ENCODE peak calls at places on chromosomes 11 and 22, in nine cellular contexts. I, G, W, V, O, R, B, S and K are unnamed samples.

GRCh38 chr22:27201741-27202140 is 544.4 kb downstream of the MIAT start:
- DNase-seq in S (no peak), V (no peak), B (no peak), G (no peak), I (no peak), W (no peak), R (no peak), O (no peak), K (no peak)

GRCh38 chr22:44668190-44668885 is 33.7 kb upstream of the PRR5 start:
- DNase-seq in B (no peak), W (no peak), S (no peak), V (no peak), G (no peak), R (peak), O (no peak), I (peak), K (no peak)

GRCh38 chr11:35826949-35827348 is 116.9 kb upstream of the LDLRAD3 start:
- DNase-seq in W (no peak), I (no peak), G (no peak), V (no peak), R (no peak), B (no peak), O (no peak), S (no peak), K (no peak)

GRCh38 chr11:122099345-122100045 is 16.5 kb downstream of the BLID start:
- DNase-seq in O (no peak), R (no peak), B (peak), V (no peak), I (no peak), S (no peak), G (no peak), W (no peak), K (no peak)

GRCh38 chr11:102306817-102307814 is 10.2 kb upstream of the BIRC3 start:
- DNase-seq in V (no peak), I (peak), G (no peak), W (no peak), O (peak), B (no peak), R (no peak), S (no peak), K (no peak)

GRCh38 chr11:124934862-124935547 is 842 bp downstream of the HEPACAM start:
- DNase-seq in W (no peak), O (no peak), R (no peak), G (no peak), I (no peak), S (no peak), V (peak), B (peak), K (no peak)

GRCh38 chr11:115550291-115551059 is 46.3 kb upstream of the CADM1 start:
- DNase-seq in R (no peak), I (no peak), O (no peak), G (no peak), W (no peak), S (no peak), V (no peak), B (no peak), K (no peak)

GRCh38 chr11:65851083-65851579 is 6.8 kb downstream of the CFL1 start:
- DNase-seq in V (peak), B (no peak), O (peak), R (no peak), G (no peak), I (no peak), W (no peak), S (no peak), K (no peak)

GRCh38 chr11:45079943-45080719 is 66.3 kb upstream of the PRDM11 start:
- DNase-seq in O (peak), B (no peak), R (peak), G (no peak), S (peak), V (no peak), I (peak), W (no peak), K (no peak)

GRCh38 chr11:68019486-68019885 is 9.4 kb downstream of the ALDH3B1 start:
- DNase-seq in S (no peak), V (no peak), O (no peak), G (no peak), B (no peak), R (no peak), I (no peak), W (no peak), K (no peak)

GRCh38 chr11:118605116-118605867 is 2.1 kb upstream of the PHLDB1 start:
- DNase-seq in O (peak), V (no peak), W (no peak), R (no peak), B (no peak), S (peak), I (no peak), G (peak), K (no peak)

GRCh38 chr11:133157180-133157579 is 375.1 kb downstream of the OPCML start:
- DNase-seq in R (no peak), W (no peak), B (no peak), G (no peak), O (no peak), I (no peak), S (no peak), V (no peak), K (no peak)

GRCh38 chr11:125515102-125515439 is 19.0 kb upstream of the FEZ1 start:
- DNase-seq in B (no peak), V (no peak), G (no peak), I (no peak), W (no peak), R (no peak), S (no peak), O (no peak), K (no peak)

GRCh38 chr22:47606426-47606825 is 844.0 kb downstream of the TBC1D22A start:
- DNase-seq in V (no peak), R (no peak), O (no peak), G (no peak), B (no peak), S (no peak), W (no peak), I (no peak), K (no peak)

GRCh38 chr22:43811777-43812148 is 342 bp downstream of the EFCAB6 start:
- DNase-seq in I (no peak), W (no peak), O (no peak), G (no peak), S (no peak), V (peak), R (no peak), B (peak), K (no peak)

GRCh38 chr11:107092667-107093066 is 74.4 kb upstream of the GUCY1A2 start:
- DNase-seq in G (no peak), I (no peak), O (no peak), R (no peak), S (no peak), B (no peak), V (no peak), W (no peak), K (no peak)

GRCh38 chr11:78451371-78452150 is 33.9 kb upstream of the GAB2 start:
- DNase-seq in R (no peak), O (no peak), S (no peak), G (no peak), I (no peak), B (no peak), V (no peak), W (no peak), K (no peak)

GRCh38 chr22:19631899-19632670 is 82.2 kb upstream of the SEPTIN5 start:
- DNase-seq in B (no peak), R (no peak), S (no peak), W (no peak), I (no peak), G (no peak), O (peak), V (peak), K (no peak)

GRCh38 chr22:23203452-23204124 is 23.3 kb downstream of the BCR start:
- DNase-seq in G (no peak), B (no peak), R (no peak), O (no peak), I (no peak), V (no peak), W (no peak), S (no peak), K (no peak)

GRCh38 chr11:10526974-10527918 is 13.7 kb downstream of the RNF141 start:
- DNase-seq in O (no peak), G (no peak), I (no peak), R (no peak), S (no peak), B (peak), W (no peak), V (peak), K (peak)

GRCh38 chr11:87832216-87832615 is 343.0 kb downstream of the RAB38 start:
- DNase-seq in R (no peak), W (no peak), V (peak), O (no peak), I (no peak), B (no peak), G (no peak), S (no peak), K (no peak)

GRCh38 chr11:128157423-128158298 is 429.7 kb downstream of the ETS1 start:
- DNase-seq in I (peak), S (no peak), V (peak), O (peak), W (no peak), R (no peak), G (peak), B (peak), K (no peak)

GRCh38 chr11:129191649-129192048 is 476 bp downstream of the ARHGAP32 start:
- DNase-seq in I (no peak), S (no peak), V (peak), W (no peak), G (no peak), R (no peak), O (no peak), B (peak), K (peak)

GRCh38 chr11:39992550-39992949 is 1466.9 kb downstream of the LRRC4C start:
- DNase-seq in R (no peak), I (no peak), V (no peak), W (no peak), B (no peak), G (no peak), S (no peak), O (no peak), K (no peak)

GRCh38 chr22:48887394-48888332 is 940.0 kb downstream of the BRD1 start:
- DNase-seq in B (no peak), R (no peak), O (no peak), V (no peak), W (no peak), I (no peak), S (no peak), G (no peak), K (no peak)

GRCh38 chr11:44988981-44989635 is 38.4 kb upstream of the TP53I11 start:
- DNase-seq in W (no peak), O (no peak), I (no peak), B (no peak), V (no peak), G (no peak), S (peak), R (no peak), K (no peak)

GRCh38 chr11:61390161-61390560 is 2.2 kb upstream of the TMEM216 start:
- DNase-seq in V (no peak), B (no peak), S (no peak), I (no peak), O (peak), G (no peak), W (no peak), R (no peak), K (no peak)

GRCh38 chr11:13297917-13298356 is 20.3 kb downstream of the BMAL1 start:
- DNase-seq in V (no peak), B (no peak), R (no peak), I (no peak), G (no peak), S (no peak), O (peak), W (no peak), K (no peak)

GRCh38 chr11:24375896-24376295 is 121.0 kb upstream of the LUZP2 start:
- DNase-seq in B (no peak), O (no peak), R (no peak), I (no peak), G (no peak), W (no peak), S (no peak), V (no peak), K (no peak)

GRCh38 chr11:8080674-8081590 is at the start of gene TUB:
- DNase-seq in S (peak), I (no peak), O (no peak), V (no peak), B (no peak), R (no peak), W (no peak), G (peak), K (no peak)

GRCh38 chr11:106668147-106668546 is 350.1 kb downstream of the GUCY1A2 start:
- DNase-seq in R (no peak), O (no peak), W (no peak), B (peak), S (no peak), G (no peak), I (no peak), V (peak), K (no peak)

GRCh38 chr11:122516686-122517085 is 138.8 kb upstream of the UBASH3B start:
- DNase-seq in R (no peak), V (no peak), O (no peak), I (no peak), G (no peak), W (no peak), B (no peak), S (no peak), K (no peak)

GRCh38 chr11:61472868-61473267 is 35.7 kb upstream of the LRRC10B start:
- DNase-seq in W (no peak), S (no peak), I (no peak), V (no peak), R (no peak), G (peak), O (no peak), B (no peak), K (no peak)

GRCh38 chr11:20597924-20598484 is 1.4 kb upstream of the SLC6A5 start:
- DNase-seq in B (no peak), O (no peak), V (no peak), S (no peak), I (no peak), G (no peak), R (no peak), W (no peak), K (no peak)

GRCh38 chr11:118635237-118635591 is 27.8 kb downstream of the PHLDB1 start:
- DNase-seq in I (no peak), G (no peak), W (no peak), R (no peak), B (no peak), V (no peak), O (no peak), S (no peak), K (no peak)

GRCh38 chr22:37289156-37289735 is 6.9 kb downstream of the CYTH4 start:
- DNase-seq in I (no peak), W (no peak), S (no peak), R (no peak), V (no peak), O (no peak), B (no peak), G (no peak), K (no peak)

GRCh38 chr11:2582436-2582931 is 117.3 kb downstream of the KCNQ1OT1 start:
- DNase-seq in B (no peak), R (peak), I (no peak), O (no peak), S (peak), V (no peak), G (no peak), W (no peak), K (no peak)

GRCh38 chr11:107562647-107563208 is 2.8 kb downstream of the ALKBH8 start:
- DNase-seq in I (no peak), G (no peak), W (no peak), V (peak), O (no peak), B (peak), R (no peak), S (no peak), K (peak)

DNA sequence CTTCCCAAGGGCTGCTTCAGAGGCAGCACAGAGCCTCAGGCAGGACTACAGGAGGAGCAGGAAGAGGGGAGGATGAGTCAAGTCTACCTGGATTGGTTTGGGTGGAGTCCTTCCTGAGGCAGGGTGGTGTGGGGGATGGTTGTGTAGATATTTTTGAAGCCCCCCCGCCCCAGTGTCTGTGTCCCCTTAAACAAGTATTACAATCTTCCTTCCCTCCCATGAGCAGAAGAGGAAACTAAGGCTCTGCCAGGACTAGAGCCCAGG is 34.7 kb upstream of the FCHSD2 start:
- DNase-seq in B (peak), V (peak), O (no peak), S (no peak), R (no peak), W (no peak), I (no peak), G (no peak), K (no peak)
- H3K27ac ChIP-seq in B (no peak), V (peak), O (no peak), S (peak), R (no peak), W (peak), I (no peak), G (peak), K (peak)

GRCh38 chr11:82900277-82901164 is at the start of gene PRCP:
- DNase-seq in R (peak), W (peak), G (peak), S (peak), B (peak), O (peak), I (peak), V (peak), K (peak)

GRCh38 chr11:82902880-82903279 is 1.3 kb downstream of the DDIAS start:
- DNase-seq in V (no peak), R (no peak), B (no peak), G (no peak), O (no peak), W (no peak), I (no peak), S (no peak), K (no peak)

GRCh38 chr11:82901165-82901938 is at the start of gene DDIAS:
- DNase-seq in G (peak), I (peak), R (peak), S (peak), B (peak), V (peak), W (peak), O (peak), K (peak)

GRCh38 chr11:82903843-82904586 is 2.5 kb downstream of the DDIAS start:
- DNase-seq in I (no peak), G (no peak), O (no peak), W (no peak), V (no peak), R (no peak), S (no peak), B (no peak), K (no peak)

GRCh38 chr11:82902086-82902485 is 550 bp downstream of the DDIAS start:
- DNase-seq in O (peak), G (no peak), S (no peak), R (no peak), W (no peak), I (no peak), V (no peak), B (no peak), K (no peak)
- H3K27ac ChIP-seq in O (peak), G (no peak), S (no peak), R (peak), W (no peak), I (peak), V (peak), B (peak), K (no peak)

GRCh38 chr11:18773104-18773503 is 18.5 kb downstream of the PTPN5 start:
- DNase-seq in B (no peak), S (no peak), V (no peak), R (no peak), W (no peak), O (no peak), G (no peak), I (no peak), K (no peak)

GRCh38 chr11:18773681-18774080 is 17.9 kb downstream of the PTPN5 start:
- DNase-seq in R (no peak), I (no peak), W (no peak), B (no peak), G (no peak), O (no peak), S (no peak), V (no peak), K (no peak)

GRCh38 chr11:18770479-18771125 is 21.0 kb downstream of the PTPN5 start:
- DNase-seq in G (no peak), I (no peak), O (no peak), V (no peak), S (no peak), R (no peak), W (no peak), B (no peak), K (no peak)

GRCh38 chr11:18771266-18772035 is 20.1 kb downstream of the PTPN5 start:
- DNase-seq in W (no peak), S (no peak), O (no peak), I (no peak), V (no peak), G (no peak), R (no peak), B (peak), K (no peak)

DNA sequence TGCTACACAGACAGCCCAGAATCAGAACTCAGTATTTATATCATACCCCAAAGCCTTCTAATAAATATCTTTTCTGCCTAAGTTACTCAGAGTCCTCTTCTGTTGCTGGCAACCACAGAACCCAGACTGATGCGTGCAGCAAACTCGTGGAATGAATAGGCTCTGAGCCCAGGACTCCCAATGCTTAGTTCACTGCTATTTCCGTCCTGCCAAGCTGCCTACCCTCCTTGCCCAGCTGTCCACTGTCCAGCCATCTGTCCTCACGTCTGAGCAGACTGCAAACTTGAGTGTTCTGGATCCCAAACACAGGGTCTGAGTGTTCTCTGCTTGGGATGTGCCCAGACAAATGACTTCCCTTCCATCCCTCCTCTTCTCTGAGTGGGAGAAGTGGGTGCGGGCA is 19.4 kb downstream of the PTPN5 start:
- DNase-seq in I (no peak), B (no peak), S (no peak), V (no peak), W (no peak), R (no peak), O (no peak), G (no peak), K (no peak)
- H3K27ac ChIP-seq in I (no peak), B (no peak), S (no peak), V (no peak), W (no peak), R (no peak), O (no peak), G (no peak), K (no peak)

DNA sequence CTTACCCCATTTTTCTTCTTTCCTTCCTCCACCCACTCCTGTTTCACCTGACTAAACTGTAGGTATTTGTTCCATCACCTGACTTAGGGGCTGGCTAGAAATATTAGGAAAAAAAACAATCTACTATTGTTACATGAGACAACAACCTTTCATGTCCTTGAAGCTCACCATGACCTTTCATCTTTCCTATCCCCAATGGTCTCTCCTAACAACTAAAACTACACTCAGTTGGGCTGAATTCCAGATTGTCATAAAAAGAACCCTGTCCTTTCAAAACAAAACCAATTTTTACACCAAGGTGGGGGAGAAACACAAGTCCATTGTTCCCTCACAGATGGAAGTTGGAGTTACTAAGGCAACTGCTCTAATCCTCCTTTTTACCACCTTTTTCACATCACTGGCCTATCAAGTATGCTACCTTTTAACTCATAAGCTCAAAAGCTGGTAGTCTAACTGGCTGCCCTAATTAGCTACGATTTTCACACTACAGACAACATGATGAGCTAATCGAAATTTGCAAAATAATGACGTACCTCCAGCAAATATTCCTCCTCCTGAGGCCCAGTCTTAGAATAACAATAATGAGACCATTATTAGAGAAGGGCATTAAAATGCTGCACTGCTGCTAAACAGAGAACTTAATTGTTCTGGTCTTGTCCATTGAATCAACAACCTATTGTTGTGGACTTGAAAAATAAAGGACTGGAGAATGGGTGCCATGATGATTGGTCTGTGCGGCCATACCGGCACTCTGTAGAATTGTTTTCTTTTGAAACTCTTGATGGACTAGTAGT is 46.5 kb upstream of the SOX6 start:
- DNase-seq in S (no peak), O (no peak), G (no peak), W (no peak), V (no peak), I (no peak), B (no peak), R (no peak), K (no peak)
- H3K27ac ChIP-seq in S (no peak), O (no peak), G (no peak), W (peak), V (no peak), I (no peak), B (no peak), R (no peak), K (no peak)

DNA sequence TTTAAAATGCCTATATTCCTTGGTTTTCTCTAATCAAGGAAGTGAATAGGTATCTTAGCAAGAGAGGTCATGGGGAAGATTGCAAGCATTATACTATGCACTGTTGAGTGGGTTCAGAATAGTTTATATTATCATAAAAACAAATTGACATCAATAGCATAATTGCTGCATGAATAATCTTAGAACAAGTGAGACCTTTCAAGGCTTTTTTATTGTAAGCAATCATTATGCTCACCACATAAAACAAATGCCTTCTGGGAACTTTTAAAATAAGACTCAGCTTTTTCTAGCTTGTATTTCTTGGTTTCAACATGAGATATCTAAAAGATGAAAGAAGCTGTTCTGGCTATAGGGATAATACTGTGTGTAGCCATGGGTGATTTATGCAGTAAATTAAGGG is 135.6 kb upstream of the ZC3H12C start:
- DNase-seq in G (no peak), S (no peak), V (no peak), I (no peak), W (no peak), O (no peak), B (no peak), R (no peak), K (no peak)
- H3K27ac ChIP-seq in G (no peak), S (no peak), V (no peak), I (no peak), W (no peak), O (no peak), B (no peak), R (no peak), K (no peak)